ENCODE peak calls at places on chromosomes 11 and 22, in five cellular contexts. N, Q, D, M and C are unnamed samples.

GRCh38 chr11:88345408-88345807 is 7.9 kb upstream of the CTSC start:
- DNase-seq in M (no peak), D (no peak), N (no peak), Q (no peak), C (no peak)

GRCh38 chr11:62458212-62459002 is 39.6 kb downstream of the SCGB1A1 start:
- DNase-seq in M (no peak), D (no peak), Q (no peak), N (no peak), C (peak; percentile 63)

GRCh38 chr22:20459152-20459542 is 21.5 kb upstream of the SCARF2 start:
- DNase-seq in M (no peak), Q (no peak), D (no peak), N (no peak), C (no peak)

GRCh38 chr22:23289851-23290724 is 109.8 kb downstream of the BCR start:
- DNase-seq in N (no peak), D (peak; percentile 53), M (peak; percentile 69), Q (peak; percentile 76), C (peak; percentile 63)

GRCh38 chr11:36409152-36409713 is 100.8 kb downstream of the TRAF6 start:
- DNase-seq in M (no peak), N (no peak), Q (no peak), D (no peak), C (no peak)

GRCh38 chr11:105861225-105861624 is 160.8 kb downstream of the MSANTD4 start:
- DNase-seq in M (no peak), Q (no peak), N (no peak), D (no peak), C (no peak)

GRCh38 chr22:24579242-24579569 is 13.7 kb downstream of the LRRC75B start:
- DNase-seq in N (no peak), M (no peak), D (no peak), Q (no peak), C (no peak)

GRCh38 chr11:106943089-106943488 is 75.2 kb downstream of the GUCY1A2 start:
- DNase-seq in N (no peak), Q (no peak), D (no peak), M (no peak), C (no peak)

GRCh38 chr11:123062892-123063395 is 1.0 kb upstream of the HSPA8 start:
- DNase-seq in M (no peak), N (no peak), D (no peak), Q (no peak), C (no peak)

GRCh38 chr11:117179048-117179999 is 781 bp downstream of the SIDT2 start:
- DNase-seq in N (no peak), M (peak; percentile 33), D (no peak), Q (peak; percentile 58), C (peak; percentile 61)

GRCh38 chr11:746289-747175 is 732 bp upstream of the TALDO1 start:
- DNase-seq in M (no peak), D (no peak), N (no peak), Q (peak; percentile 39), C (peak; percentile 42)

GRCh38 chr11:65556470-65557279 is 1.5 kb downstream of the LTBP3 start:
- DNase-seq in D (peak; percentile 32), M (no peak), Q (no peak), N (no peak), C (no peak)

GRCh38 chr22:44449061-44449682 is 48.9 kb downstream of the RTL6 start:
- DNase-seq in D (no peak), M (peak; percentile 34), N (no peak), Q (no peak), C (no peak)

GRCh38 chr11:94469416-94469815 is 24.2 kb downstream of the MRE11 start:
- DNase-seq in M (no peak), N (no peak), D (no peak), Q (no peak), C (no peak)

GRCh38 chr11:68461284-68461861 is 821 bp downstream of the PPP6R3 start:
- DNase-seq in Q (peak; percentile 48), M (peak; percentile 43), D (no peak), N (no peak), C (peak; percentile 51)

GRCh38 chr22:49188591-49188990 is 639.1 kb downstream of the BRD1 start:
- DNase-seq in Q (no peak), D (no peak), M (no peak), N (no peak), C (no peak)

GRCh38 chr22:42816339-42816738 is 40.7 kb downstream of the ARFGAP3 start:
- DNase-seq in M (no peak), D (no peak), N (no peak), Q (no peak), C (no peak)

GRCh38 chr11:66904055-66904454 is 47.2 kb downstream of the LRFN4 start:
- DNase-seq in M (peak; percentile 76), Q (peak; percentile 80), D (no peak), N (no peak), C (peak; percentile 86)

GRCh38 chr22:50483977-50484853 is 2.4 kb upstream of the MIOX start:
- DNase-seq in M (no peak), Q (peak; percentile 69), D (no peak), N (no peak), C (peak; percentile 87)

GRCh38 chr22:41009222-41009948 is 58.2 kb downstream of the RBX1 start:
- DNase-seq in Q (peak; percentile 27), M (no peak), N (no peak), D (no peak), C (no peak)

GRCh38 chr11:113193894-113194293 is 120.5 kb upstream of the TTC12 start:
- DNase-seq in Q (peak; percentile 23), N (no peak), M (no peak), D (peak; percentile 86), C (no peak)

GRCh38 chr11:64141081-64141783 is 24.7 kb downstream of the MACROD1 start:
- DNase-seq in N (no peak), Q (no peak), M (no peak), D (no peak), C (no peak)

GRCh38 chr11:119518746-119519382 is 95.9 kb upstream of the THY1 start:
- DNase-seq in Q (no peak), M (no peak), D (peak; percentile 25), N (peak; percentile 52), C (no peak)

GRCh38 chr11:118615282-118615979 is 8.0 kb downstream of the PHLDB1 start:
- DNase-seq in Q (no peak), D (no peak), M (no peak), N (peak; percentile 95), C (no peak)

GRCh38 chr22:43833286-43834240 is 21.5 kb upstream of the EFCAB6 start:
- DNase-seq in D (no peak), M (no peak), Q (no peak), N (no peak), C (no peak)

GRCh38 chr11:42651654-42652053 is 660.1 kb upstream of the API5 start:
- DNase-seq in N (no peak), M (no peak), Q (no peak), D (no peak), C (no peak)

GRCh38 chr11:1371377-1371776 is 18.4 kb upstream of the BRSK2 start:
- DNase-seq in N (no peak), D (no peak), M (no peak), Q (no peak), C (no peak)

GRCh38 chr11:112499153-112499907 is 238.7 kb upstream of the PLET1 start:
- DNase-seq in N (no peak), M (no peak), Q (no peak), D (no peak), C (no peak)

GRCh38 chr11:45260047-45260446 is 26.1 kb downstream of the SYT13 start:
- DNase-seq in Q (no peak), M (no peak), D (no peak), N (no peak), C (peak; percentile 71)

GRCh38 chr11:65502274-65502851 is 3.5 kb downstream of the MALAT1 start:
- DNase-seq in Q (no peak), N (no peak), D (no peak), M (no peak), C (peak; percentile 52)

GRCh38 chr11:69707156-69707555 is 3.3 kb upstream of the FGF19 start:
- DNase-seq in M (no peak), N (no peak), D (no peak), Q (peak; percentile 55), C (peak; percentile 27)
- H3K4me3 ChIP-seq in M (no peak overlapping the region), N (no peak overlapping the region), D (no peak overlapping the region), Q (no peak overlapping the region), C (no peak overlapping the region)

GRCh38 chr22:46046299-46046685 is 69.3 kb upstream of the WNT7B start:
- DNase-seq in N (no peak), M (no peak), Q (no peak), D (no peak), C (no peak)
- H3K27ac ChIP-seq in N (no peak overlapping the region), M (no peak overlapping the region), Q (peak overlapping the region; percentile 89), D (peak overlapping the region; percentile 97), C (no peak overlapping the region)

GRCh38 chr11:78039919-78040671 is 17.0 kb upstream of the KCTD14 start:
- DNase-seq in D (peak; percentile 80), N (no peak), M (peak; percentile 64), Q (peak; percentile 83), C (peak; percentile 73)
- H3K4me3 ChIP-seq in D (no peak overlapping the region), N (no peak overlapping the region), M (peak overlapping the region; percentile 8), Q (no peak overlapping the region), C (no peak overlapping the region)

GRCh38 chr11:6565988-6566703 is 37.3 kb downstream of the RRP8 start:
- DNase-seq in D (no peak), Q (no peak), N (no peak), M (no peak), C (no peak)
- H3K27ac ChIP-seq in D (no peak overlapping the region), Q (no peak overlapping the region), N (no peak overlapping the region), M (no peak overlapping the region), C (no peak overlapping the region)

GRCh38 chr22:38698407-38699094 is 2.2 kb downstream of the JOSD1 start:
- DNase-seq in M (no peak), N (no peak), Q (no peak), D (no peak), C (no peak)

GRCh38 chr22:38694945-38695344 is 5.8 kb downstream of the JOSD1 start:
- DNase-seq in Q (no peak), N (no peak), M (no peak), D (no peak), C (peak; percentile 91)

GRCh38 chr22:38696606-38697005 is 4.1 kb downstream of the JOSD1 start:
- DNase-seq in N (no peak), Q (no peak), M (peak; percentile 57), D (no peak), C (peak; percentile 70)

GRCh38 chr22:38699143-38699542 is 1.6 kb downstream of the JOSD1 start:
- DNase-seq in Q (no peak), N (no peak), M (no peak), D (no peak), C (peak; percentile 20)

DNA sequence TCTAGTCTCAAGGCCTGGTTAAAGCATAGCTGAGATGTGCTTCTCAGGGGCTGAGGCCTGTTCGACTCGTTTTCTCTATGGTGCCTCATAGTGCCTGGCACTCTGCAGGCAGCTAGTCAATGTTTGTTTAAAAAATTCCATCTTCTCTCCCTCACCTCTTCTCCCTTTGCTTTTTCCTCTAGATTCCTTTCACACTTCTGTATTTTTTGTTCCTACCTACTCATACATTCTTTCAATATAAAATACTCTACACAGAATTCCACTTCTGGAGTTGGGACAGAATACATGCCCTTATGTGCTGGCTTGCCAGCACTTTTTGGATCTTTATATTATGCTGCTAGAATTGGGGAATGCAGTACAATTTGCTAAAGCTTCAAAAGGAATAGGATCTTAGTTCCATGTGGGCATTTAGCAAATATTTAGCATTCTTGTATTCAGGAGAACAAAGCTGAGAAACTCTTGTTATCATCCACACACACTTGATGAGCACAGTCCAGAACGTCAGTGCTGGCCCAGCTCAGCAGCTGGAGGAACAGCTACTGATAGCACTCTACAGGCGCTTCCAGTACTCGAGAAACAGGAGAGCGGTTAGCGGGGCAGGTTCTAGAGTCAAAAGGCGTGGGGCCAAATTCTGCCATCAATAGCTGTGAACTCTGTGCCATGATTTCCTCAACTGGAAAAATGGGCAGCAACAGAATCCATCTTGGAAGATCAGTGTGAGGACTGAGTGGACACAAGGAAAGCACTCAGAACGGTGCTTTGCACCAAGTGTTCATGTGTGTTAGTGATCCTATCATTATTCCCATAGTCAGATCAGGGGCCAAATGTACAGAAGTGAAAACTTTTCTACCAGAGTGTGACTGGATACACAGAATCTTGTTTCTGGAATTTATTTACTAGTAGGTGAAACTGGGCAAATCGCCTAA is 3.4 kb downstream of the JOSD1 start:
- DNase-seq in D (no peak), N (no peak), M (no peak), Q (peak; percentile 42), C (peak; percentile 44)
- H3K4me3 ChIP-seq in D (no peak overlapping the region), N (no peak overlapping the region), M (peak overlapping the region; percentile 6), Q (peak overlapping the region; percentile 70), C (no peak overlapping the region)